ENCODE peak calls at places on chromosomes 6 and 20, in four cellular contexts. L is SK-N-SH, F is GM23338, B is hepatocyte. V is an unnamed sample.

GRCh38 chr20:34415079-34415478 is 52.0 kb downstream of the ITCH start:
- DNase-seq in L (no peak), F (no peak), B (no peak), V (peak)

GRCh38 chr6:116450769-116451740 is 10.1 kb upstream of the CALHM6 start:
- DNase-seq in L (no peak), F (peak), B (no peak), V (peak)

GRCh38 chr20:19466204-19466928 is 253.9 kb downstream of the SLC24A3 start:
- DNase-seq in L (no peak), F (no peak), B (no peak), V (no peak)

GRCh38 chr6:82589509-82590206 is 226.0 kb downstream of the TPBG start:
- DNase-seq in L (peak), F (peak), B (peak), V (peak)

GRCh38 chr20:19205999-19206398 is 6.4 kb upstream of the SLC24A3 start:
- DNase-seq in L (peak), F (peak), B (peak), V (peak)

GRCh38 chr6:168018664-168019063 is 21.2 kb downstream of the KIF25 start:
- DNase-seq in L (no peak), F (no peak), B (no peak), V (no peak)

GRCh38 chr6:53669592-53669991 is 4.0 kb upstream of the KLHL31 start:
- DNase-seq in L (no peak), F (no peak), B (no peak), V (no peak)

GRCh38 chr6:108803982-108804490 is 44.2 kb upstream of the ARMC2 start:
- DNase-seq in L (no peak), F (no peak), B (no peak), V (no peak)

GRCh38 chr6:170053966-170054661 is 236.8 kb downstream of the DLL1 start:
- DNase-seq in L (no peak), F (no peak), B (no peak), V (no peak)

GRCh38 chr20:46306743-46307138 is 1.6 kb downstream of the CDH22 start:
- DNase-seq in L (no peak), F (no peak), B (no peak), V (no peak)

GRCh38 chr20:46307139-46307998 is 929 bp downstream of the CDH22 start:
- DNase-seq in L (peak), F (peak), B (peak), V (peak)

GRCh38 chr20:46308258-46309157 is at the start of gene CDH22:
- DNase-seq in L (peak), F (peak), B (peak), V (peak)

GRCh38 chr20:46305973-46306360 is 2.3 kb downstream of the CDH22 start:
- DNase-seq in L (no peak), F (no peak), B (no peak), V (no peak)

DNA sequence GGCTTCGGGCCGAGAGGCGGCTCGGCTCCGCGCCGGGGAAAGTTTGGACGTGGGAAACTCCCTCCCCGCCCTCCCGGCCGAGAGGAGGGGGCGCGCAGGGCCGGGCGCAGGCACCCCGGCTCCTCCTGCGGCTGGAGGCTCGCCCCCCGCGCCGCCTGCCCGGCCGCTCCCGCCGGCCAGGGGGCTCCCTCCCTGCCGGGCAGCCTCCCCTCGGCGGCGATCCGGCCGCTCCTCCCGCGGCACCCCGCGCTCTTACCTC is 370 bp downstream of the CDH22 start:
- DNase-seq in L (peak), F (no peak), B (no peak), V (no peak)
- H3K4me3 ChIP-seq in L (peak), F (peak), B (peak), V (no peak)

GRCh38 chr6:140541288-140541687 is 1166.8 kb upstream of the CITED2 start:
- DNase-seq in L (no peak), F (no peak), B (no peak), V (no peak)

GRCh38 chr6:140540743-140541142 is 1166.3 kb upstream of the CITED2 start:
- DNase-seq in L (no peak), F (no peak), B (no peak), V (no peak)

GRCh38 chr6:140546640-140547039 is 1172.2 kb upstream of the CITED2 start:
- DNase-seq in L (no peak), F (no peak), B (no peak), V (no peak)

GRCh38 chr6:140544431-140544830 is 1170.0 kb upstream of the CITED2 start:
- DNase-seq in L (no peak), F (no peak), B (no peak), V (no peak)

DNA sequence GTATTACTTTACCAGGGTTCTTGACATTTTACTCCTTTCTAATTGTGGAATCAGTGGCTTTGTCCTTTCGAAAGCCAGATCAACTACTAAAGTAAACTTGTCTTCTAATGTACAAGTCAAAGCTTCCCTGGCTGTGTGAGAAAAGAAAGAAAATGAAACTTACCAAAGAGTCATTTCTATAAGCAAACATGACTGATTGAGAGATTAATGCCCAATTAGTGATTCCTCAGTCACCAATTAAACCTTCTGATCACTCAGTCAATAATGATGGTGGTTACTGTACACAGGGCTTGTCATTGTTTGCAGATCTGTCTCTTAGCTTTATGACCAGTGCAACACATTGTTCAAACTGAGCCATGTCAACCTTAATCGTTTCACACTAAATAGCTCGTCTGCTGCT is 1168.4 kb upstream of the CITED2 start:
- DNase-seq in L (no peak), F (no peak), B (no peak), V (no peak)
- H3K4me2 ChIP-seq in L (peak), F (no peak), B (peak), V (no peak)

DNA sequence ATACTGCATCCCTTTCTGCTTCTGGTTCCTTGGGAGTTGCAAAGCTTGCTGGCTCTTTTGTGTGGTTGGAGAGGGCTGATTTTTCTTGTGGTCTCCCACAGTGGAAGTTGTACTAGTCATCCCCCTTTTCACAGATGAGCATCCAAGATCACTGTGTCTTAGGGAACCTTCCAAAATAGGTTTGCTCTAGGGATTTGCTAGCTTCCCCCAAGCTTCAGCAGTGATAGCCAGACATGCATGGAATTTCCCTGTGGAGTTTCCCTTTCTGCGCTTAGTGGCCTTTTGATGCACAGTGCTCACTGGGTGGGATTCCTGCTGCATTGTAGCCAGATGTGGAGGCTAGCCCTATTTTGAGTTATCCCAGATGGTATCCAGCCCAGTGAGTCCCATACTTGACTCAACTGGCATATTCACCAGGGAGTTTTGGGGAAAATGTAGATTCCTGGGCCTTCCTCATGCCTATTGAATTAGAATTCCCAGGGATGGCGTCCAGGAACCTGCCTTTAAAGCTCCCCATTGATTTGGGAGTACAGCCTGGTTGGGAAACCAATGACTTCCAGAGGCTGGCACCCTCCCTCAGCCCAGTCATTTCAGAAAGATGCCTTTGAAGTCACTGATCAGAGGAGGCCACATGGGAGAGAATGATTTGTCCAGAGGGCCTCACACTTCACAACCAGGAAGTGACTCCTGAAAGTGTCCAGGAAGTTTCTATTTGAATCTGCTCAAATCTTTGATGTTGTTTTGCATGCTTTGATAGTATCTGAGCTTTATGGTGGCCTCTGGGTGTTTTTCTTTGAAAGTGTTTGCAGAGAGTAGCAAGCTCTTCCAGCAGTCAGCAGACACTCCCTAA is 25.9 kb downstream of the PPARD start:
- DNase-seq in L (no peak), F (no peak), B (peak), V (peak)
- TF ChIP-seq EZH2phosphoT487 in L (no peak), F (no peak), B (no peak), V (no peak)

GRCh38 chr6:100472674-100473073 is 8.0 kb upstream of the SIM1 start:
- DNase-seq in L (no peak), F (peak), B (no peak), V (no peak)
- H3K4me3 ChIP-seq in L (no peak), F (no peak), B (no peak), V (no peak)

GRCh38 chr6:13697857-13698256 is 13.8 kb downstream of the RANBP9 start:
- DNase-seq in L (no peak), F (no peak), B (no peak), V (no peak)
- H3K4me2 ChIP-seq in L (no peak), F (no peak), B (no peak), V (no peak)

DNA sequence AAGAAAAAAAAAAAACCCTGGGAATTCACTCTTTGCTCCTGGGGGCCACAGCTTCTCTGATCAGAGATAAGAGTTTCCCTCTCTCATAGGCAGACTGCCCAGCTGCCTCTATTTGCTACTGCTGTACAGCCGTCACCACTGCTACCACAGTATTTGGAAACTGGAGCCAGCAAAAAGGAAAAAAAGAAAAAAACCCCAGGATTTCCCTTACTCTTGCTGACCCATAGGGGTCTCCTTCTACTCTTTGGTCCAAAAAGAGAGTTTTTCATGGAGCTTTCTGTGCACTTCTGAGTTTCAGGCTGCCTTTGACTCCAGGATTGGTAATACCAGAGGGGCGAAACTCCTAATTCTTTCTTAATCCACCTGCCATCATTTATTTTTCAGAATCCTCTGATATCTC is 89.7 kb downstream of the MDGA1 start:
- DNase-seq in L (peak), F (peak), B (peak), V (no peak)
- TF ChIP-seq EZH2phosphoT487 in L (no peak), F (no peak), B (no peak), V (no peak)